ENCODE peak calls at places on chromosomes 11 and 22, in six cellular contexts. K is C1 segment of cervical spinal cord; M is activated naive CD8-positive, alpha-beta T cell treated with anti-CD3 and anti-CD28 coated beads, Interleukin-2, amount 50 U/mL, for 16 hours; W is activated T-cell treated with anti-CD3 and anti-CD28 coated beads, Interleukin-2, amount 50 U/mL, for 72 hours; L is choroid plexus epithelial cell; H is activated CD4-positive, alpha-beta T cell treated with anti-CD3 and anti-CD28 coated beads for 24 hours. U is an unnamed sample.

GRCh38 chr22:25174888-25175411 is 24.7 kb upstream of the CRYBB3 start:
- DNase-seq in K (no peak), M (no peak), W (no peak), L (no peak), H (no peak), U (no peak)

GRCh38 chr11:96014234-96014633 is 90.3 kb upstream of the MTMR2 start:
- DNase-seq in K (no peak), M (no peak), W (peak), L (peak), H (peak), U (no peak)

GRCh38 chr11:5489571-5490357 is 1.3 kb downstream of the OR52D1 start:
- DNase-seq in K (no peak), M (no peak), W (no peak), L (no peak), H (no peak), U (peak)

GRCh38 chr11:32154275-32154674 is 63.4 kb downstream of the RCN1 start:
- DNase-seq in K (no peak), M (no peak), W (no peak), L (peak), H (no peak), U (peak)

GRCh38 chr11:1480191-1480554 is 6.4 kb downstream of the MOB2 start:
- DNase-seq in K (no peak), M (no peak), W (no peak), L (no peak), H (no peak), U (no peak)

GRCh38 chr22:28822930-28823481 is 22.6 kb upstream of the XBP1 start:
- DNase-seq in K (no peak), M (no peak), W (no peak), L (no peak), H (no peak), U (no peak)

GRCh38 chr11:7668911-7669310 is 4.4 kb downstream of the CYB5R2 start:
- DNase-seq in K (no peak), M (no peak), W (no peak), L (no peak), H (no peak), U (no peak)

GRCh38 chr11:62445314-62445740 is 26.5 kb downstream of the SCGB1A1 start:
- DNase-seq in K (no peak), M (no peak), W (no peak), L (no peak), H (no peak), U (no peak)

GRCh38 chr11:33907419-33907818 is 15.5 kb upstream of the LMO2 start:
- DNase-seq in K (no peak), M (no peak), W (no peak), L (no peak), H (no peak), U (no peak)

GRCh38 chr11:66227700-66228099 is 40.7 kb upstream of the RAB1B start:
- DNase-seq in K (no peak), M (no peak), W (no peak), L (no peak), H (no peak), U (no peak)

GRCh38 chr11:15936011-15936410 is 420.3 kb downstream of the SOX6 start:
- DNase-seq in K (no peak), M (no peak), W (no peak), L (no peak), H (no peak), U (no peak)

GRCh38 chr11:22169833-22170232 is 23.1 kb upstream of the ANO5 start:
- DNase-seq in K (no peak), M (no peak), W (no peak), L (peak), H (no peak), U (no peak)

GRCh38 chr11:83648610-83649467 is 362.7 kb upstream of the CCDC90B start:
- DNase-seq in K (no peak), M (no peak), W (no peak), L (no peak), H (no peak), U (no peak)

GRCh38 chr11:120471131-120471530 is 40.4 kb upstream of the GRIK4 start:
- DNase-seq in K (no peak), M (no peak), W (no peak), L (peak), H (no peak), U (no peak)

GRCh38 chr22:32617883-32618282 is 143.3 kb downstream of the FBXO7 start:
- DNase-seq in K (no peak), M (no peak), W (no peak), L (no peak), H (no peak), U (no peak)

GRCh38 chr11:71433648-71434450 is 14.3 kb downstream of the DHCR7 start:
- DNase-seq in K (no peak), M (no peak), W (no peak), L (peak), H (no peak), U (peak)

GRCh38 chr11:13602844-13603243 is 65.6 kb upstream of the FAR1 start:
- DNase-seq in K (no peak), M (no peak), W (no peak), L (no peak), H (no peak), U (no peak)

GRCh38 chr22:27474711-27475547 is 326.6 kb downstream of the MN1 start:
- DNase-seq in K (no peak), M (no peak), W (no peak), L (peak), H (no peak), U (peak)

GRCh38 chr11:47979378-47980092 is 824 bp upstream of the PTPRJ start:
- DNase-seq in K (no peak), M (no peak), W (no peak), L (no peak), H (no peak), U (no peak)

GRCh38 chr22:27546157-27546556 is 255.4 kb downstream of the MN1 start:
- DNase-seq in K (no peak), M (no peak), W (no peak), L (no peak), H (no peak), U (no peak)

GRCh38 chr11:104956528-104956927 is 11.8 kb downstream of the CASP4 start:
- DNase-seq in K (no peak), M (no peak), W (no peak), L (no peak), H (no peak), U (peak)

GRCh38 chr22:42887523-42888507 is 30.7 kb upstream of the ARFGAP3 start:
- DNase-seq in K (no peak), M (no peak), W (no peak), L (no peak), H (no peak), U (no peak)

GRCh38 chr22:32823024-32823730 is 21.7 kb downstream of the TIMP3 start:
- DNase-seq in K (no peak), M (no peak), W (peak), L (peak), H (no peak), U (no peak)

GRCh38 chr11:56521955-56522354 is 21.1 kb downstream of the OR5M11 start:
- DNase-seq in K (no peak), M (no peak), W (no peak), L (no peak), H (no peak), U (no peak)

GRCh38 chr11:34599406-34599901 is 21.4 kb upstream of the EHF start:
- DNase-seq in K (no peak), M (no peak), W (no peak), L (peak), H (no peak), U (peak)

GRCh38 chr11:67508486-67509121 is 642 bp upstream of the CDK2AP2 start:
- DNase-seq in K (peak), M (peak), W (peak), L (peak), H (peak), U (peak)

GRCh38 chr11:114285599-114285998 is 10.6 kb upstream of the NNMT start:
- DNase-seq in K (no peak), M (no peak), W (no peak), L (no peak), H (no peak), U (peak)

GRCh38 chr22:28123989-28124766 is 205.1 kb upstream of the PITPNB start:
- DNase-seq in K (no peak), M (no peak), W (no peak), L (no peak), H (no peak), U (no peak)

GRCh38 chr22:37196539-37197450 is 8.7 kb upstream of the C1QTNF6 start:
- DNase-seq in K (peak), M (no peak), W (no peak), L (peak), H (no peak), U (peak)

GRCh38 chr11:35934981-35935380 is 8.9 kb upstream of the LDLRAD3 start:
- DNase-seq in K (no peak), M (no peak), W (no peak), L (no peak), H (no peak), U (no peak)

GRCh38 chr11:36308577-36308976 is 12.5 kb downstream of the PRR5L start:
- DNase-seq in K (no peak), M (no peak), W (no peak), L (no peak), H (no peak), U (no peak)

U was measured in NCI-H226.